ENCODE peak calls at places on chromosomes 12 and 14, in five cellular contexts. One of them, this sample, is unnamed.

GRCh38 chr12:121175383-121176119 is 34.4 kb upstream of the P2RX4 start:
- DNase-seq in Caco-2: no peak
- DNase-seq in astrocyte of the cerebellum: no peak
- DNase-seq in AG09309: no peak
- DNase-seq in cardiac fibroblast: peak
- DNase-seq in this sample: no peak

GRCh38 chr12:57965766-57966165 is 24.4 kb downstream of the ATP23 start:
- DNase-seq in Caco-2: no peak
- DNase-seq in AG09309: no peak
- DNase-seq in cardiac fibroblast: no peak
- DNase-seq in astrocyte of the cerebellum: no peak
- DNase-seq in this sample: no peak

GRCh38 chr12:81212996-81213696 is 135.3 kb downstream of the ACSS3 start:
- DNase-seq in cardiac fibroblast: no peak
- DNase-seq in AG09309: no peak
- DNase-seq in Caco-2: no peak
- DNase-seq in astrocyte of the cerebellum: no peak
- DNase-seq in this sample: no peak

GRCh38 chr12:33650832-33651231 is 211.2 kb upstream of the SYT10 start:
- DNase-seq in Caco-2: no peak
- DNase-seq in astrocyte of the cerebellum: no peak
- DNase-seq in cardiac fibroblast: no peak
- DNase-seq in AG09309: no peak
- DNase-seq in this sample: no peak

GRCh38 chr14:74682169-74682952 is 30.5 kb downstream of the AREL1 start:
- DNase-seq in cardiac fibroblast: no peak
- DNase-seq in AG09309: no peak
- DNase-seq in Caco-2: no peak
- DNase-seq in astrocyte of the cerebellum: no peak
- DNase-seq in this sample: no peak

GRCh38 chr14:62179367-62180018 is 417.3 kb downstream of the SNAPC1 start:
- DNase-seq in cardiac fibroblast: peak
- DNase-seq in AG09309: peak
- DNase-seq in Caco-2: peak
- DNase-seq in astrocyte of the cerebellum: peak
- DNase-seq in this sample: no peak

GRCh38 chr12:62191747-62192485 is 68.3 kb upstream of the USP15 start:
- DNase-seq in AG09309: no peak
- DNase-seq in astrocyte of the cerebellum: no peak
- DNase-seq in cardiac fibroblast: peak
- DNase-seq in Caco-2: no peak
- DNase-seq in this sample: peak

GRCh38 chr12:131980263-131980662 is 30.5 kb downstream of the EP400 start:
- DNase-seq in cardiac fibroblast: no peak
- DNase-seq in Caco-2: no peak
- DNase-seq in AG09309: no peak
- DNase-seq in astrocyte of the cerebellum: no peak
- DNase-seq in this sample: no peak

GRCh38 chr14:101961746-101962502 is 2.4 kb upstream of the DYNC1H1 start:
- DNase-seq in AG09309: no peak
- DNase-seq in Caco-2: peak
- DNase-seq in astrocyte of the cerebellum: no peak
- DNase-seq in cardiac fibroblast: no peak
- DNase-seq in this sample: no peak

GRCh38 chr12:114662512-114663177 is 21.3 kb downstream of the TBX3 start:
- DNase-seq in cardiac fibroblast: peak
- DNase-seq in Caco-2: peak
- DNase-seq in AG09309: peak
- DNase-seq in astrocyte of the cerebellum: peak
- DNase-seq in this sample: peak

GRCh38 chr12:95473440-95473946 is 459 bp upstream of the METAP2 start:
- DNase-seq in AG09309: no peak
- DNase-seq in Caco-2: peak
- DNase-seq in cardiac fibroblast: peak
- DNase-seq in astrocyte of the cerebellum: peak
- DNase-seq in this sample: peak

GRCh38 chr12:49366652-49367380 is 446 bp upstream of the SPATS2 start:
- DNase-seq in cardiac fibroblast: peak
- DNase-seq in AG09309: peak
- DNase-seq in astrocyte of the cerebellum: peak
- DNase-seq in Caco-2: peak
- DNase-seq in this sample: no peak
- TF ChIP-seq CTCF in cardiac fibroblast: peak
- TF ChIP-seq CTCF in AG09309: peak
- TF ChIP-seq CTCF in astrocyte of the cerebellum: no peak
- TF ChIP-seq CTCF in Caco-2: no peak
- TF ChIP-seq CTCF in this sample: no peak

GRCh38 chr12:78562358-78563205 is 302.0 kb upstream of the SYT1 start:
- DNase-seq in AG09309: no peak
- DNase-seq in Caco-2: no peak
- DNase-seq in astrocyte of the cerebellum: no peak
- DNase-seq in cardiac fibroblast: peak
- DNase-seq in this sample: no peak
- TF ChIP-seq CTCF in AG09309: peak
- TF ChIP-seq CTCF in Caco-2: peak
- TF ChIP-seq CTCF in astrocyte of the cerebellum: peak
- TF ChIP-seq CTCF in cardiac fibroblast: peak
- TF ChIP-seq CTCF in this sample: peak

DNA sequence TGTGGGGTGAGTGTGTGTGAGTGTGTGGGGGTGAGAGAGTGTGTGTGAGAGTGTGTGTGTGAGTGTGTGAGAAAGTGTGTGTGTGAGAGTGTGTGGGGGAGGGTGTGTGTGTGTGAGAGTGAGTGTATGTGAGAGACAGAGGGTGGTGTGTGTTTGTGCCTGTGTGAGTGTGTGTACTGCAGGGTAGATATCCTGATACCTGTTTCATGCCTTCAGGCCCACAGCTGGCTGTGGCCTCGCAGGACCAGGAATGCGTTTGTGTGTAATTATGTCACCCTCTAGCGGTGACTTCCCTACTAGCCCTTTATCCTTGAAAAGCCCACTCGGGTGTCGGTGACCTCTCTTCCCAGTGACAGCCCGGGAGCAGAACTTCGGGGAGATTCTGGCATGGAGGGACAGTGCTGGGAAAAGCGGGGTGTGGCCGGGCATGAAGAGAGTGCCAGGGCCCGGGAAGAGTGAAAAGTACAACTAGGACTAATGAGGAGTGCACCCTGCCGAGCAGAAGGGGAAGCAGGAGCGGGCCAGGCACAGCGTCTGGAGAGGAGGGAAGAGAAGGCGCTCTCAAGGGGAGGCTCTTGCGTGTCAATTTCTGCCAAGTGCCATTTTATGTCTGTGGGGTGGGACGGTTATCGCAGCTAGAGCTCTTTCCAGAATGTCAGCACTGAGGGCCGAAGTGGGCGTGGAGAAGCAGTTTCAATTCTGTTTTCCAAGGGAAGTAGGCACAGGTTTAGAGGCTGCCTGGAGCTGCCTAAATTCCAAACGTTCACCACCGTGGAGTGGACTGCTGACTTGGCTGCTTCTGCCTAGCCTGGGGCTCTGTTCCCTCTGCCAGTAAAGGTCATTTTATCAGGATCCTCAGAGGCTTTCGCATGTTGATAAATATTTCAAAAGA is 11.0 kb upstream of the FBXL14 start:
- DNase-seq in Caco-2: peak
- DNase-seq in cardiac fibroblast: peak
- DNase-seq in astrocyte of the cerebellum: peak
- DNase-seq in AG09309: no peak
- DNase-seq in this sample: peak
- TF ChIP-seq CTCF in Caco-2: peak
- TF ChIP-seq CTCF in cardiac fibroblast: peak
- TF ChIP-seq CTCF in astrocyte of the cerebellum: peak
- TF ChIP-seq CTCF in AG09309: peak
- TF ChIP-seq CTCF in this sample: peak

DNA sequence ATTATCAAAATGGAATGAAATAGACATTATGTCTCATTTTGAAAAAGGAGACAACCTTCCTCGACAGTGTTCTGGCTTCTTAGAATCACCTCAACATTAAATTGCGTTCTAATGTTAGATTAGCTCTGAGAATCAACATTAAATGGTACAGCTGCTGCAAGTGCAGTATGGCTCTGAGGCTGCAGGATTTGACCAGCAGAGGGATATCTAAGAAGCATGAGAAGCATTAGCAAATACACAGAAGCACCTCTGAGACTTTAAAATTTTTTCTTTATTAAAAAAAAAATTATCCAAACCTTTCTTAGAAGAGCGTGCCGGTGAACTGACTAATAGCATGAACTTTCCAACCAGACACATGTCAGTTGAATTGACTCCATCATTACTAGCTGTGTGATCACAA is 253.4 kb upstream of the LRIG3 start:
- DNase-seq in cardiac fibroblast: no peak
- DNase-seq in Caco-2: no peak
- DNase-seq in AG09309: no peak
- DNase-seq in astrocyte of the cerebellum: no peak
- DNase-seq in this sample: no peak
- TF ChIP-seq CTCF in cardiac fibroblast: peak
- TF ChIP-seq CTCF in Caco-2: no peak
- TF ChIP-seq CTCF in AG09309: peak
- TF ChIP-seq CTCF in astrocyte of the cerebellum: no peak
- TF ChIP-seq CTCF in this sample: peak

DNA sequence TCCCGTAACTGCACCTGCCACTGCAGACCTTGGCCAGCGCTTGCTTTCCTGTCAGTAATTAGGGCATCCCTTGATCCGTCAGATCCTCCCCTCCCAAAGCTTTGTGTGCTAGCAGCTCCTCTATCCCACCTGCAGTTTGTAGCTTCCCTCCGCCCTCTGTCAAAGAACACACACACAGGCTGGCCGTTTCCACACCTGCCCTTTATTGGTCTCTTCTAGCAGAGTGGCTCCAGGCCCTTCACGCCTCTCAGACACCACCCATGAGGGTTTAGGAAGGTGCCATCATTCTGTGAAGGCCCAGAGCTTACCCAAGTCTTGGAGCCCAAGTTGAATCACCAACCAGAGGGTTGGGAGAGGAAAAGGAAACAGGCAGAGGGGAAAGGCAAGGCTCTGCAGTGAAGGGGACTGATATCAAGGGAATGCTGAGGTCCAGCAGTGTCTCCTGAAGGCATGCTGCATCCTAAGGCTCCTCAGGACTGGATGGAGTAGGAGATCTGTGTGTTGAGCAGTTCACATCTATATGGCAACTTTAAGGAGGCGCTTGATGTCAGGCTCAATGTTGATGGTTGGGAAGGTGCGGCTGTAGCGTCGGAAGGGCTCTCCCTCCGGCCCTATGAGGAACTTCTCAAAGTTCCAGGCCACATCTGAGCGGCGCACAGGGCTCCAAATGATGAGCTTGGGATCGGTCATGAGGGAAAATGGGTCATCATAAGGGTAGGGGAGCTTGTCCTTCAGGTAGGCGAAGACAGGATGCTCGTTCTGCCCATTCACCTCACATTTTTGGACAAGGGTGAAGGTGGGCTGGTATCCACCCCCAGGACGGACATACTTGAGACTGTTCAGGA is 3.4 kb downstream of the GPX2 start:
- DNase-seq in AG09309: no peak
- DNase-seq in cardiac fibroblast: no peak
- DNase-seq in Caco-2: no peak
- DNase-seq in astrocyte of the cerebellum: no peak
- DNase-seq in this sample: no peak
- TF ChIP-seq CTCF in AG09309: no peak
- TF ChIP-seq CTCF in cardiac fibroblast: no peak
- TF ChIP-seq CTCF in Caco-2: no peak
- TF ChIP-seq CTCF in astrocyte of the cerebellum: no peak
- TF ChIP-seq CTCF in this sample: no peak

GRCh38 chr14:96501746-96502620 is at the start of gene PAPOLA:
- DNase-seq in Caco-2: peak
- DNase-seq in cardiac fibroblast: peak
- DNase-seq in astrocyte of the cerebellum: peak
- DNase-seq in AG09309: peak
- DNase-seq in this sample: peak
- TF ChIP-seq CTCF in Caco-2: no peak
- TF ChIP-seq CTCF in cardiac fibroblast: peak
- TF ChIP-seq CTCF in astrocyte of the cerebellum: no peak
- TF ChIP-seq CTCF in AG09309: no peak
- TF ChIP-seq CTCF in this sample: peak

GRCh38 chr14:60166144-60166543 is 946 bp upstream of the DHRS7 start:
- DNase-seq in AG09309: no peak
- DNase-seq in astrocyte of the cerebellum: no peak
- DNase-seq in Caco-2: no peak
- DNase-seq in cardiac fibroblast: no peak
- DNase-seq in this sample: no peak

GRCh38 chr14:60164717-60165546 is at the start of gene DHRS7:
- DNase-seq in cardiac fibroblast: peak
- DNase-seq in AG09309: peak
- DNase-seq in Caco-2: peak
- DNase-seq in astrocyte of the cerebellum: peak
- DNase-seq in this sample: no peak

GRCh38 chr14:60163741-60164140 is 1.5 kb downstream of the DHRS7 start:
- DNase-seq in cardiac fibroblast: no peak
- DNase-seq in Caco-2: no peak
- DNase-seq in astrocyte of the cerebellum: no peak
- DNase-seq in AG09309: no peak
- DNase-seq in this sample: no peak

GRCh38 chr14:60164404-60164716 is 838 bp downstream of the DHRS7 start:
- DNase-seq in AG09309: no peak
- DNase-seq in cardiac fibroblast: no peak
- DNase-seq in Caco-2: no peak
- DNase-seq in astrocyte of the cerebellum: no peak
- DNase-seq in this sample: no peak

GRCh38 chr14:60165547-60165876 is 314 bp upstream of the DHRS7 start:
- DNase-seq in astrocyte of the cerebellum: no peak
- DNase-seq in cardiac fibroblast: no peak
- DNase-seq in Caco-2: no peak
- DNase-seq in AG09309: no peak
- DNase-seq in this sample: no peak
- TF ChIP-seq CTCF in astrocyte of the cerebellum: peak
- TF ChIP-seq CTCF in cardiac fibroblast: no peak
- TF ChIP-seq CTCF in Caco-2: no peak
- TF ChIP-seq CTCF in AG09309: no peak
- TF ChIP-seq CTCF in this sample: no peak

DNA sequence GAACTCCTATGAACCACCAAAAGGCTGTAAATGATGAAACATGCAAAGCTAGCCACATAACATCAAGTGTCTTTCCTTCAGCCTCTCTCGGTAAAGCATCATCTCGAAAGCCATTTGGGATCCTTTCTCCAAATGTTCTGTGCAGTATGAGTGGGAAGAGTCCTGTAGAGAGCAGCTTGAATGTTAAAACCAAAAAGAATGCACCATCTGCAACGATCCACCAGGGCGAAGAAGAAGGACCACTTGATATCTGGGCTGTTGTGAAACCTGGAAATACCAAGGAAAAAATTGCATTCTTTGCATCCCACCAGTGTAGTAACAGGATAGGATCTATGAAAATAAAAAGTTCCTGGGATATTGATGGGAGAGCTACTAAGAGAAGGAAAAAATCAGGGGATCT is 61.2 kb downstream of the ATG14 start:
- DNase-seq in Caco-2: no peak
- DNase-seq in AG09309: no peak
- DNase-seq in cardiac fibroblast: no peak
- DNase-seq in astrocyte of the cerebellum: no peak
- DNase-seq in this sample: no peak
- TF ChIP-seq CTCF in Caco-2: no peak
- TF ChIP-seq CTCF in AG09309: no peak
- TF ChIP-seq CTCF in cardiac fibroblast: no peak
- TF ChIP-seq CTCF in astrocyte of the cerebellum: peak
- TF ChIP-seq CTCF in this sample: peak

This sample was measured in epithelial cell of proximal tubule.